ENCODE peak calls at places on chromosomes 5 and 9, in seven cellular contexts. One of them, this sample, is unnamed.

GRCh38 chr5:90606539-90606938 is 47.9 kb downstream of the ADGRV1 start:
- DNase-seq in right atrium auricular region: no peak
- DNase-seq in endothelial cell: no peak
- DNase-seq in transverse colon: no peak
- DNase-seq in heart right ventricle: no peak
- DNase-seq in tibial artery: no peak
- DNase-seq in MCF 10A: peak
- DNase-seq in this sample: no peak

GRCh38 chr5:80955082-80955481 is 5.1 kb upstream of the RASGRF2 start:
- DNase-seq in tibial artery: no peak
- DNase-seq in MCF 10A: no peak
- DNase-seq in heart right ventricle: no peak
- DNase-seq in transverse colon: no peak
- DNase-seq in right atrium auricular region: no peak
- DNase-seq in endothelial cell: no peak
- DNase-seq in this sample: no peak

GRCh38 chr9:134361426-134361825 is 35.2 kb downstream of the RXRA start:
- DNase-seq in heart right ventricle: no peak
- DNase-seq in transverse colon: no peak
- DNase-seq in endothelial cell: no peak
- DNase-seq in MCF 10A: no peak
- DNase-seq in tibial artery: no peak
- DNase-seq in right atrium auricular region: no peak
- DNase-seq in this sample: no peak

GRCh38 chr5:106307265-106307664 is 1363.5 kb downstream of the EFNA5 start:
- DNase-seq in heart right ventricle: no peak
- DNase-seq in endothelial cell: no peak
- DNase-seq in transverse colon: no peak
- DNase-seq in tibial artery: no peak
- DNase-seq in MCF 10A: no peak
- DNase-seq in right atrium auricular region: no peak
- DNase-seq in this sample: no peak

GRCh38 chr9:95807326-95807947 is 68.1 kb upstream of the ERCC6L2 start:
- DNase-seq in tibial artery: peak
- DNase-seq in transverse colon: no peak
- DNase-seq in heart right ventricle: no peak
- DNase-seq in endothelial cell: no peak
- DNase-seq in MCF 10A: no peak
- DNase-seq in right atrium auricular region: no peak
- DNase-seq in this sample: no peak

GRCh38 chr5:95842955-95843544 is 20.5 kb upstream of the GLRX start:
- DNase-seq in transverse colon: peak
- DNase-seq in right atrium auricular region: peak
- DNase-seq in heart right ventricle: peak
- DNase-seq in MCF 10A: peak
- DNase-seq in endothelial cell: peak
- DNase-seq in tibial artery: peak
- DNase-seq in this sample: peak

GRCh38 chr5:132258102-132259060 is 885 bp downstream of the PDLIM4 start:
- DNase-seq in heart right ventricle: peak
- DNase-seq in tibial artery: no peak
- DNase-seq in MCF 10A: peak
- DNase-seq in right atrium auricular region: peak
- DNase-seq in endothelial cell: no peak
- DNase-seq in transverse colon: peak
- DNase-seq in this sample: no peak

GRCh38 chr9:33287087-33287490 is 3.2 kb upstream of the NFX1 start:
- DNase-seq in heart right ventricle: peak
- DNase-seq in endothelial cell: peak
- DNase-seq in MCF 10A: peak
- DNase-seq in transverse colon: peak
- DNase-seq in tibial artery: peak
- DNase-seq in right atrium auricular region: no peak
- DNase-seq in this sample: peak

GRCh38 chr5:40223884-40224402 is 455.8 kb upstream of the PTGER4 start:
- DNase-seq in right atrium auricular region: no peak
- DNase-seq in tibial artery: no peak
- DNase-seq in transverse colon: no peak
- DNase-seq in MCF 10A: peak
- DNase-seq in endothelial cell: no peak
- DNase-seq in heart right ventricle: no peak
- DNase-seq in this sample: no peak

GRCh38 chr9:83964973-83965349 is 15.1 kb downstream of the HNRNPK start:
- DNase-seq in MCF 10A: no peak
- DNase-seq in transverse colon: no peak
- DNase-seq in endothelial cell: no peak
- DNase-seq in tibial artery: no peak
- DNase-seq in heart right ventricle: no peak
- DNase-seq in right atrium auricular region: no peak
- DNase-seq in this sample: no peak

GRCh38 chr5:81192351-81192750 is 40.8 kb upstream of the CKMT2 start:
- DNase-seq in transverse colon: no peak
- DNase-seq in MCF 10A: no peak
- DNase-seq in right atrium auricular region: no peak
- DNase-seq in heart right ventricle: no peak
- DNase-seq in tibial artery: no peak
- DNase-seq in endothelial cell: no peak
- DNase-seq in this sample: no peak

GRCh38 chr5:86500947-86501346 is 116.8 kb upstream of the COX7C start:
- DNase-seq in transverse colon: no peak
- DNase-seq in MCF 10A: peak
- DNase-seq in endothelial cell: peak
- DNase-seq in tibial artery: no peak
- DNase-seq in right atrium auricular region: no peak
- DNase-seq in heart right ventricle: no peak
- DNase-seq in this sample: no peak

GRCh38 chr9:105858284-105858683 is 163.9 kb downstream of the TMEM38B start:
- DNase-seq in transverse colon: no peak
- DNase-seq in heart right ventricle: no peak
- DNase-seq in tibial artery: no peak
- DNase-seq in right atrium auricular region: no peak
- DNase-seq in endothelial cell: no peak
- DNase-seq in MCF 10A: no peak
- DNase-seq in this sample: no peak

GRCh38 chr9:105858877-105859276 is 164.5 kb downstream of the TMEM38B start:
- DNase-seq in endothelial cell: no peak
- DNase-seq in tibial artery: no peak
- DNase-seq in right atrium auricular region: no peak
- DNase-seq in transverse colon: no peak
- DNase-seq in heart right ventricle: no peak
- DNase-seq in MCF 10A: no peak
- DNase-seq in this sample: no peak

GRCh38 chr9:105862002-105862401 is 167.7 kb downstream of the TMEM38B start:
- DNase-seq in endothelial cell: no peak
- DNase-seq in transverse colon: no peak
- DNase-seq in MCF 10A: no peak
- DNase-seq in heart right ventricle: no peak
- DNase-seq in tibial artery: no peak
- DNase-seq in right atrium auricular region: no peak
- DNase-seq in this sample: no peak

GRCh38 chr9:105860526-105860925 is 166.2 kb downstream of the TMEM38B start:
- DNase-seq in right atrium auricular region: no peak
- DNase-seq in tibial artery: no peak
- DNase-seq in MCF 10A: no peak
- DNase-seq in endothelial cell: no peak
- DNase-seq in heart right ventricle: no peak
- DNase-seq in transverse colon: no peak
- DNase-seq in this sample: no peak

DNA sequence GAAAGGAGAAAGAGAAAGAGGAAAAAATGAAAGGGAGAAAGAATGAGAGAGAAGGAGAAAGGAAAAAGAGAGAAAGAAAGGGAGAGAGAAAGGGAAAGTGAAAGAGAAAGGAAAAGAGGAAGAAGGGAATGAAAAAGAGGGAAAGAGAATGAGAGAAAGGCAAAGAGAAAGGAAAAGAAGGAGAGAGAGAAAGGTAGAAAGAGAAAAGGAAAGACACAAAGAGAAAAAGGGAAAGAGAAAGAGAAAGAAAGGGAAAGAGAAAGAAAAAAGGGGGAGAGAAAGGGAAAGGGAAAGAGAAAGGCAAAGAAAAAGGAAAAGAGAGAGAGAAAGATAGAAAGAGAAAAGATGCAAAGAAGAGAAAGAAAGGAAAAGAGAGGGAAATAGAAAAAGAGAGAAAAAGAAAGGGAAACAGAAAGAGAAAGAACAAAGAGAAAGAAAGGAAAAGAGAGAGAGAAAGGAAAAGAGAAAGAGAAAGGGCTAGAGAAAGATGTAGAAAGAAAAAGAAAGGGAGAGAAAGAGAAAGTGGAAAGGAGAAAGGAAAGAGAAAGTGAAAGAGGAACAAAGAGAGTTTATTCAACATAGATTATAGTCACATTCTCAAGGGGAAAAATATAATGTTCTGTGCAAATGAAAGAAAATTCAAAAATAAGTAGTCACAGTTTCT is 165.2 kb downstream of the TMEM38B start:
- DNase-seq in tibial artery: no peak
- DNase-seq in heart right ventricle: no peak
- DNase-seq in MCF 10A: no peak
- DNase-seq in transverse colon: no peak
- DNase-seq in endothelial cell: no peak
- DNase-seq in right atrium auricular region: no peak
- DNase-seq in this sample: no peak
- TF ChIP-seq CTCF in tibial artery: no peak
- TF ChIP-seq CTCF in heart right ventricle: no peak
- TF ChIP-seq CTCF in MCF 10A: no peak
- TF ChIP-seq CTCF in transverse colon: no peak
- TF ChIP-seq CTCF in endothelial cell: no peak
- TF ChIP-seq CTCF in right atrium auricular region: no peak
- TF ChIP-seq CTCF in this sample: no peak

GRCh38 chr9:77022783-77023440 is 3.5 kb downstream of the FOXB2 start:
- DNase-seq in transverse colon: no peak
- DNase-seq in MCF 10A: no peak
- DNase-seq in right atrium auricular region: no peak
- DNase-seq in heart right ventricle: no peak
- DNase-seq in tibial artery: no peak
- DNase-seq in endothelial cell: peak
- DNase-seq in this sample: no peak
- TF ChIP-seq CTCF in transverse colon: no peak
- TF ChIP-seq CTCF in MCF 10A: no peak
- TF ChIP-seq CTCF in right atrium auricular region: no peak
- TF ChIP-seq CTCF in heart right ventricle: no peak
- TF ChIP-seq CTCF in tibial artery: no peak
- TF ChIP-seq CTCF in endothelial cell: no peak
- TF ChIP-seq CTCF in this sample: no peak

GRCh38 chr5:168020522-168021294 is 270.7 kb upstream of the WWC1 start:
- DNase-seq in MCF 10A: peak
- DNase-seq in tibial artery: no peak
- DNase-seq in transverse colon: no peak
- DNase-seq in endothelial cell: no peak
- DNase-seq in heart right ventricle: peak
- DNase-seq in right atrium auricular region: no peak
- DNase-seq in this sample: no peak
- TF ChIP-seq CTCF in MCF 10A: peak
- TF ChIP-seq CTCF in tibial artery: peak
- TF ChIP-seq CTCF in transverse colon: no peak
- TF ChIP-seq CTCF in endothelial cell: no peak
- TF ChIP-seq CTCF in heart right ventricle: no peak
- TF ChIP-seq CTCF in right atrium auricular region: no peak
- TF ChIP-seq CTCF in this sample: no peak

GRCh38 chr9:126722252-126722921 is 82.5 kb upstream of the ZBTB43 start:
- DNase-seq in MCF 10A: peak
- DNase-seq in heart right ventricle: peak
- DNase-seq in endothelial cell: peak
- DNase-seq in transverse colon: peak
- DNase-seq in right atrium auricular region: no peak
- DNase-seq in tibial artery: peak
- DNase-seq in this sample: peak
- TF ChIP-seq CTCF in MCF 10A: no peak
- TF ChIP-seq CTCF in heart right ventricle: no peak
- TF ChIP-seq CTCF in endothelial cell: no peak
- TF ChIP-seq CTCF in transverse colon: no peak
- TF ChIP-seq CTCF in right atrium auricular region: no peak
- TF ChIP-seq CTCF in tibial artery: no peak
- TF ChIP-seq CTCF in this sample: no peak

GRCh38 chr9:136853596-136854112 is 1.5 kb downstream of the MAMDC4 start:
- DNase-seq in endothelial cell: no peak
- DNase-seq in transverse colon: peak
- DNase-seq in right atrium auricular region: no peak
- DNase-seq in heart right ventricle: no peak
- DNase-seq in MCF 10A: no peak
- DNase-seq in tibial artery: no peak
- DNase-seq in this sample: no peak
- TF ChIP-seq CTCF in endothelial cell: no peak
- TF ChIP-seq CTCF in transverse colon: no peak
- TF ChIP-seq CTCF in right atrium auricular region: no peak
- TF ChIP-seq CTCF in heart right ventricle: no peak
- TF ChIP-seq CTCF in MCF 10A: no peak
- TF ChIP-seq CTCF in tibial artery: no peak
- TF ChIP-seq CTCF in this sample: no peak

DNA sequence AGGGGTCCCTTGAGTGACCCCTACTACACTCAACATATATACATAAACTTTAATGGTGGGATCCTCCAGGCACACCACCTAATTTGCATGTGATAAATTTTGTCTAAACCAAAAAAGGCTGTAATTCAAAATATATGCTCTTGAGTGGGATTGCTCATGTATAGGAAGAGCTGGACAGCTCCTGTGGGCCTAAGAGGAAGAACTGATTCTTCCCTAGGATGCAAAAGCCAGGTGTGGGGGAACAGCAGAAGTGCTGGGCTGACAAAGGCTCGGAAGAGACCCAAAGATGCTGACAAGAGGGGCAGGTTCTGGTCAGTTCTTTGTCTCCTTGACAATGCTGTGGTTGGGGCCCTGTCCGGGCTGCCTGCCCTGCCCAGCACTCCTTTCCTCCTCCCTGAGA is 43.9 kb downstream of the PCDH1 start:
- DNase-seq in tibial artery: no peak
- DNase-seq in transverse colon: no peak
- DNase-seq in MCF 10A: no peak
- DNase-seq in right atrium auricular region: no peak
- DNase-seq in heart right ventricle: no peak
- DNase-seq in endothelial cell: no peak
- DNase-seq in this sample: no peak
- TF ChIP-seq CTCF in tibial artery: no peak
- TF ChIP-seq CTCF in transverse colon: no peak
- TF ChIP-seq CTCF in MCF 10A: no peak
- TF ChIP-seq CTCF in right atrium auricular region: no peak
- TF ChIP-seq CTCF in heart right ventricle: no peak
- TF ChIP-seq CTCF in endothelial cell: no peak
- TF ChIP-seq CTCF in this sample: no peak